ENCODE peak calls at places on chromosomes 13 and 19, in six cellular contexts. H is lower leg skin, Z is AG04450, F is LNCaP clone FGC, C is skeletal muscle cell, Y is adrenal gland. U is an unnamed sample.

GRCh38 chr13:50378513-50378970 is 363.3 kb downstream of the KCNRG start:
- DNase-seq in H (no peak), Z (no peak), F (no peak), C (no peak), Y (no peak), U (peak)

GRCh38 chr13:44573790-44574465 is 2.2 kb downstream of the TSC22D1 start:
- DNase-seq in H (no peak), Z (no peak), F (no peak), C (peak), Y (no peak), U (peak)

GRCh38 chr13:99211421-99212035 is 10.9 kb downstream of the UBAC2 start:
- DNase-seq in H (no peak), Z (no peak), F (no peak), C (no peak), Y (no peak), U (no peak)

GRCh38 chr13:27000686-27001085 is 170.9 kb downstream of the USP12 start:
- DNase-seq in H (no peak), Z (no peak), F (no peak), C (no peak), Y (no peak), U (no peak)

GRCh38 chr19:3743486-3743885 is 18.0 kb downstream of the APBA3 start:
- DNase-seq in H (no peak), Z (no peak), F (no peak), C (no peak), Y (no peak), U (no peak)

GRCh38 chr19:14430712-14431111 is 2.4 kb upstream of the PKN1 start:
- DNase-seq in H (no peak), Z (no peak), F (no peak), C (no peak), Y (no peak), U (no peak)

GRCh38 chr13:69474286-69474685 is 633.3 kb upstream of the ATXN8OS start:
- DNase-seq in H (no peak), Z (no peak), F (no peak), C (no peak), Y (no peak), U (peak)

GRCh38 chr19:45578861-45579260 is 5.7 kb downstream of the OPA3 start:
- DNase-seq in H (no peak), Z (no peak), F (no peak), C (no peak), Y (no peak), U (no peak)

GRCh38 chr19:41893899-41894298 is 10.9 kb downstream of the ARHGEF1 start:
- DNase-seq in H (no peak), Z (no peak), F (no peak), C (no peak), Y (no peak), U (no peak)

GRCh38 chr19:3682741-3683404 is 17.4 kb downstream of the PIP5K1C start:
- DNase-seq in H (no peak), Z (no peak), F (no peak), C (peak), Y (no peak), U (no peak)

GRCh38 chr13:82096256-82096655 is 1755.3 kb upstream of the SPRY2 start:
- DNase-seq in H (no peak), Z (no peak), F (no peak), C (no peak), Y (no peak), U (no peak)

GRCh38 chr19:46977548-46977947 is 42.1 kb upstream of the NPAS1 start:
- DNase-seq in H (no peak), Z (no peak), F (no peak), C (no peak), Y (no peak), U (no peak)

GRCh38 chr13:33536639-33537425 is 251.3 kb upstream of the STARD13 start:
- DNase-seq in H (no peak), Z (peak), F (peak), C (no peak), Y (no peak), U (no peak)

GRCh38 chr19:13011653-13012389 is 16.5 kb downstream of the NFIX start:
- DNase-seq in H (no peak), Z (no peak), F (no peak), C (no peak), Y (no peak), U (no peak)

GRCh38 chr13:53783466-53783865 is 754.9 kb downstream of the OLFM4 start:
- DNase-seq in H (no peak), Z (no peak), F (no peak), C (no peak), Y (no peak), U (no peak)

GRCh38 chr19:3722443-3723109 is 14.4 kb downstream of the TJP3 start:
- DNase-seq in H (no peak), Z (no peak), F (no peak), C (no peak), Y (no peak), U (no peak)

GRCh38 chr19:32351807-32352630 is 6.6 kb downstream of the ZNF507 start:
- DNase-seq in H (no peak), Z (no peak), F (no peak), C (no peak), Y (no peak), U (no peak)

GRCh38 chr13:75414036-75414827 is 67.7 kb downstream of the TBC1D4 start:
- DNase-seq in H (no peak), Z (no peak), F (no peak), C (no peak), Y (peak), U (no peak)

GRCh38 chr19:33432408-33433170 is 59.1 kb downstream of the CEBPG start:
- DNase-seq in H (no peak), Z (no peak), F (no peak), C (no peak), Y (no peak), U (no peak)

GRCh38 chr13:48526269-48526668 is 6.6 kb downstream of the RCBTB2 start:
- DNase-seq in H (no peak), Z (no peak), F (no peak), C (no peak), Y (no peak), U (no peak)

GRCh38 chr13:63492604-63493003 is 2077.0 kb upstream of the PCDH20 start:
- DNase-seq in H (no peak), Z (no peak), F (no peak), C (no peak), Y (no peak), U (no peak)

GRCh38 chr13:33031277-33031676 is 15.1 kb downstream of the KL start:
- DNase-seq in H (no peak), Z (no peak), F (no peak), C (no peak), Y (no peak), U (no peak)

GRCh38 chr13:31909889-31910551 is 121.6 kb upstream of the FRY start:
- DNase-seq in H (peak), Z (peak), F (peak), C (no peak), Y (peak), U (no peak)

GRCh38 chr13:53732664-53733063 is 704.1 kb downstream of the OLFM4 start:
- DNase-seq in H (no peak), Z (no peak), F (no peak), C (no peak), Y (no peak), U (no peak)

GRCh38 chr13:22482496-22483000 is 698.2 kb upstream of the SGCG start:
- DNase-seq in H (no peak), Z (no peak), F (no peak), C (no peak), Y (no peak), U (no peak)

GRCh38 chr19:32318884-32319520 is 26.4 kb upstream of the ZNF507 start:
- DNase-seq in H (no peak), Z (no peak), F (no peak), C (no peak), Y (peak), U (no peak)

GRCh38 chr13:31775148-31775547 is 35.8 kb downstream of the RXFP2 start:
- DNase-seq in H (no peak), Z (no peak), F (no peak), C (no peak), Y (no peak), U (no peak)

GRCh38 chr19:15432018-15432494 is 13.3 kb upstream of the AKAP8L start:
- DNase-seq in H (no peak), Z (no peak), F (no peak), C (no peak), Y (no peak), U (no peak)

GRCh38 chr19:41646589-41647204 is 19.8 kb upstream of the CEACAM4 start:
- DNase-seq in H (no peak), Z (no peak), F (no peak), C (no peak), Y (no peak), U (no peak)

GRCh38 chr19:13104848-13105646 is 2.4 kb upstream of the LYL1 start:
- DNase-seq in H (no peak), Z (no peak), F (no peak), C (no peak), Y (no peak), U (no peak)

GRCh38 chr13:71046360-71047079 is 820.5 kb downstream of the DACH1 start:
- DNase-seq in H (no peak), Z (no peak), F (no peak), C (no peak), Y (no peak), U (no peak)

GRCh38 chr13:83667606-83668005 is 214.7 kb downstream of the SLITRK1 start:
- DNase-seq in H (no peak), Z (no peak), F (no peak), C (no peak), Y (no peak), U (no peak)

GRCh38 chr13:41691276-41691675 is 233.9 kb downstream of the RGCC start:
- DNase-seq in H (no peak), Z (no peak), F (no peak), C (no peak), Y (no peak), U (no peak)

GRCh38 chr19:8413593-8413923 is 453 bp downstream of the MARCHF2 start:
- DNase-seq in H (no peak), Z (no peak), F (no peak), C (no peak), Y (no peak), U (no peak)
- H3K4me3 ChIP-seq in H (peak), Z (peak), F (peak), C (peak), Y (peak), U (peak)

DNA sequence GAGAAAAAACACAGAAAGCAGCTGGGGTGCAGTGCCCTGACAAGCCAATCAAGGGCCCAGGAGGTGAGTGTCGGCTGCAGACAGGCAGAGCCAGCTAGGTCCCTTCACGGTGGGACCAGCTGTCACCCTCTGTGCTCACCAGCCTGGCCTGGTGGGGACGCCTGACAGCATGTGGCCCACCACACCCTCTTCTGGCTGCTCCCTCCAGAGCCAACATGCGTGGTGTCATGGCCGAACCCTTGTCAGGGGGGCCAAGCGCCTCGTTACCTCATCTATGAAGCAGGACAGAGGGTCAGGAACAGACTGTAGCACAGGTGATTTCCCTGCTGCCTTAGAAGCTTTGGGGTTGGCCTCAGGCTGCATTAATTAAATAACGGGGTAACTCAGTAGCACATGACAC is 40.0 kb upstream of the ISYNA1 start:
- DNase-seq in H (no peak), Z (no peak), F (no peak), C (no peak), Y (no peak), U (no peak)
- H3K4me3 ChIP-seq in H (no peak), Z (no peak), F (no peak), C (no peak), Y (no peak), U (no peak)

GRCh38 chr13:52599853-52600603 is 42.2 kb upstream of the HNRNPA1L2 start:
- DNase-seq in H (no peak), Z (no peak), F (no peak), C (no peak), Y (peak), U (no peak)
- H3K4me3 ChIP-seq in H (peak), Z (peak), F (no peak), C (peak), Y (peak), U (peak)

DNA sequence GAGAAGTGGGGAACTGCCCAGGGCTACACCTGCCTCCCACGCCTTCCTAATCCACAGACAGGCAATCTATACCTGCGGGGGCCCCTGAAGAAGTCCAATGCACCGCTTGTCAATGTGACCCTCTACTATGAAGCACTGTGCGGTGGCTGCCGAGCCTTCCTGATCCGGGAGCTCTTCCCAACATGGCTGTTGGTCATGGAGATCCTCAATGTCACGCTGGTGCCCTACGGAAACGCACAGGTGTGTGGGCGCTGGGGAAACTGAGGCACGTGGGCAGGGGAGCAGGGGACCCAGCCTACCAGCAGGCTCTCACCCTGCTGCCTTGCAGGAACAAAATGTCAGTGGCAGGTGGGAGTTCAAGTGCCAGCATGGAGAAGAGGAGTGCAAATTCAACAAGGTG is 1.4 kb downstream of the IFI30 start:
- DNase-seq in H (no peak), Z (no peak), F (no peak), C (no peak), Y (no peak), U (no peak)
- H3K4me3 ChIP-seq in H (no peak), Z (no peak), F (no peak), C (no peak), Y (peak), U (peak)

GRCh38 chr19:48510421-48511268 is 990 bp downstream of the LMTK3 start:
- DNase-seq in H (peak), Z (no peak), F (no peak), C (no peak), Y (peak), U (no peak)
- H3K4me3 ChIP-seq in H (no peak), Z (peak), F (no peak), C (peak), Y (no peak), U (peak)

U was measured in retinal pigment epithelial cell.